ENCODE peak calls at places on chromosome 3, in ten cellular contexts. One of them, this sample, is unnamed.

GRCh38 chr3:144259267-144259666 is 287.6 kb downstream of the DIPK2A start:
- DNase-seq in pancreas: no peak
- DNase-seq in endodermal cell: no peak
- DNase-seq in colonic mucosa: no peak
- DNase-seq in SJSA1: no peak
- DNase-seq in psoas muscle: no peak
- DNase-seq in Peyer's patch: no peak
- DNase-seq in IMR-90: no peak
- DNase-seq in fibroblast of lung: peak; percentile 29
- DNase-seq in heart left ventricle: no peak
- DNase-seq in this sample: no peak

GRCh38 chr3:49341996-49342395 is 2.1 kb upstream of the USP4 start:
- DNase-seq in pancreas: no peak
- DNase-seq in endodermal cell: no peak
- DNase-seq in colonic mucosa: no peak
- DNase-seq in SJSA1: no peak
- DNase-seq in psoas muscle: peak; percentile 6
- DNase-seq in Peyer's patch: no peak
- DNase-seq in IMR-90: no peak
- DNase-seq in fibroblast of lung: no peak
- DNase-seq in heart left ventricle: no peak
- DNase-seq in this sample: no peak

GRCh38 chr3:86785381-86785780 is 205.6 kb downstream of the VGLL3 start:
- DNase-seq in pancreas: no peak
- DNase-seq in endodermal cell: no peak
- DNase-seq in colonic mucosa: no peak
- DNase-seq in SJSA1: no peak
- DNase-seq in psoas muscle: no peak
- DNase-seq in Peyer's patch: no peak
- DNase-seq in IMR-90: peak; percentile 72
- DNase-seq in fibroblast of lung: peak; percentile 48
- DNase-seq in heart left ventricle: no peak
- DNase-seq in this sample: no peak

GRCh38 chr3:4754180-4755086 is 224.8 kb upstream of the BHLHE40 start:
- DNase-seq in pancreas: no peak
- DNase-seq in endodermal cell: no peak
- DNase-seq in colonic mucosa: no peak
- DNase-seq in SJSA1: no peak
- DNase-seq in psoas muscle: no peak
- DNase-seq in Peyer's patch: no peak
- DNase-seq in IMR-90: no peak
- DNase-seq in fibroblast of lung: no peak
- DNase-seq in heart left ventricle: no peak
- DNase-seq in this sample: no peak

GRCh38 chr3:17894434-17895060 is 152.1 kb upstream of the TBC1D5 start:
- DNase-seq in pancreas: peak; percentile 43
- DNase-seq in endodermal cell: peak; percentile 90
- DNase-seq in colonic mucosa: peak; percentile 47
- DNase-seq in SJSA1: no peak
- DNase-seq in psoas muscle: no peak
- DNase-seq in Peyer's patch: peak; percentile 60
- DNase-seq in IMR-90: peak; percentile 45
- DNase-seq in fibroblast of lung: peak; percentile 64
- DNase-seq in heart left ventricle: no peak
- DNase-seq in this sample: no peak

GRCh38 chr3:102069211-102069662 is 219.9 kb downstream of the NFKBIZ start:
- DNase-seq in pancreas: no peak
- DNase-seq in endodermal cell: no peak
- DNase-seq in colonic mucosa: no peak
- DNase-seq in SJSA1: no peak
- DNase-seq in psoas muscle: no peak
- DNase-seq in Peyer's patch: no peak
- DNase-seq in IMR-90: peak; percentile 91
- DNase-seq in fibroblast of lung: peak; percentile 83
- DNase-seq in heart left ventricle: no peak
- DNase-seq in this sample: no peak

GRCh38 chr3:188916934-188917391 is 254.8 kb upstream of the TPRG1 start:
- DNase-seq in pancreas: no peak
- DNase-seq in endodermal cell: no peak
- DNase-seq in colonic mucosa: no peak
- DNase-seq in SJSA1: no peak
- DNase-seq in psoas muscle: no peak
- DNase-seq in Peyer's patch: no peak
- DNase-seq in IMR-90: no peak
- DNase-seq in fibroblast of lung: peak; percentile 20
- DNase-seq in heart left ventricle: no peak
- DNase-seq in this sample: no peak

GRCh38 chr3:67077656-67078055 is 79.5 kb downstream of the KBTBD8 start:
- DNase-seq in pancreas: no peak
- DNase-seq in endodermal cell: no peak
- DNase-seq in colonic mucosa: no peak
- DNase-seq in SJSA1: no peak
- DNase-seq in psoas muscle: no peak
- DNase-seq in Peyer's patch: no peak
- DNase-seq in IMR-90: peak; percentile 63
- DNase-seq in fibroblast of lung: peak; percentile 35
- DNase-seq in heart left ventricle: no peak
- DNase-seq in this sample: no peak

GRCh38 chr3:128320551-128321340 is 145.9 kb downstream of the DNAJB8 start:
- DNase-seq in pancreas: peak; percentile 10
- DNase-seq in endodermal cell: peak; percentile 33
- DNase-seq in colonic mucosa: no peak
- DNase-seq in SJSA1: peak; percentile 22
- DNase-seq in psoas muscle: no peak
- DNase-seq in Peyer's patch: no peak
- DNase-seq in IMR-90: no peak
- DNase-seq in fibroblast of lung: no peak
- DNase-seq in heart left ventricle: no peak
- DNase-seq in this sample: no peak

GRCh38 chr3:128324911-128325592 is 141.6 kb downstream of the DNAJB8 start:
- DNase-seq in pancreas: no peak
- DNase-seq in endodermal cell: peak; percentile 35
- DNase-seq in colonic mucosa: peak; percentile 18
- DNase-seq in SJSA1: peak; percentile 25
- DNase-seq in psoas muscle: no peak
- DNase-seq in Peyer's patch: peak; percentile 38
- DNase-seq in IMR-90: no peak
- DNase-seq in fibroblast of lung: no peak
- DNase-seq in heart left ventricle: no peak
- DNase-seq in this sample: no peak

GRCh38 chr3:128322030-128323022 is 144.4 kb downstream of the DNAJB8 start:
- DNase-seq in pancreas: peak; percentile 69
- DNase-seq in endodermal cell: peak; percentile 93
- DNase-seq in colonic mucosa: peak; percentile 53
- DNase-seq in SJSA1: peak; percentile 55
- DNase-seq in psoas muscle: peak; percentile 76
- DNase-seq in Peyer's patch: peak; percentile 52
- DNase-seq in IMR-90: peak; percentile 46
- DNase-seq in fibroblast of lung: peak; percentile 29
- DNase-seq in heart left ventricle: peak; percentile 45
- DNase-seq in this sample: no peak

GRCh38 chr3:128321418-128321817 is 145.3 kb downstream of the DNAJB8 start:
- DNase-seq in pancreas: no peak
- DNase-seq in endodermal cell: no peak
- DNase-seq in colonic mucosa: no peak
- DNase-seq in SJSA1: peak; percentile 30
- DNase-seq in psoas muscle: no peak
- DNase-seq in Peyer's patch: no peak
- DNase-seq in IMR-90: no peak
- DNase-seq in fibroblast of lung: no peak
- DNase-seq in heart left ventricle: no peak
- DNase-seq in this sample: no peak

DNA sequence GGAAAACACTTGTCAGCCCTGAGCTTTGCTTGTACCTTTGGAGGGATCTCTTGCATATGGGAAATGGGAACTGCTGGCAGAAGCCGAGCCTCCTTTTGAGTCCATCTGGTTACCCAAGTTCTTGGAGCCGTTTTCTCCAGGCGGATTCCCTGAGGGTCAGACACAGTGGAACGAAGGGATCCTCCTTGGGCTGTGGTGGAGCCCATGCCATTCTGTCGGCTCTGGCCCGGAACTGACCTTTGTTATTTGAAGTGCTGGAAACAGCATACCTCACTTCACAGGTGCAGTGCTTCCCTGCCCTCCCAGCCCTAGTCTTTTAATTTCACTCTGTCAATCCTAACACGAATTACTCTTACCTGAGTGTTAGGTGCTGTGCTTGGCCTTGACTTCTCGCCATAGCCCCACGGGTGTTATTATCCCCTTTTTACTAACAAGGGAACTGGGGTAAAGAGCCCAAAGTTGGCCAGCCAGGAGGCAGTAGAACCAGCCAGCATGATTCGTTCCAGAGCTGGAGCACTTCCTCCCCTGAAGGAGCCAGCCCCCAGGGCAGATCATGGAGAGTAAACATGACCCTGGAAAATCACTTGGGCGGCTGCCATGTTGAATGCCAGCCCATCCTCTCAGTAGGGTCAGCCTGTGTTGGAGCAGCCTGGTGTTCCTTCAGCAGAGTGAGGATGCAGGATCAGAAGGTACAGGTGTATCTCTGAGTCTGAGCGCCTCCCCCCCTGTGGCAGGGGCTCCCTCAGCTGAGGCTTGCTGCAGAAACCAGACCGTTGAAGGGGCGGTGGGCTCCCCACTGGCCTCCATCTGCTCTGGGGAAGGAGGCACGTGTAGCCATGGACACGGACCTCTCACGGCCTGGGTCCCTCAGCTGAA is 143.2 kb downstream of the DNAJB8 start:
- DNase-seq in pancreas: peak; percentile 83
- DNase-seq in endodermal cell: peak; percentile 32
- DNase-seq in colonic mucosa: peak; percentile 25
- DNase-seq in SJSA1: peak; percentile 24
- DNase-seq in psoas muscle: no peak
- DNase-seq in Peyer's patch: peak; percentile 45
- DNase-seq in IMR-90: no peak
- DNase-seq in fibroblast of lung: no peak
- DNase-seq in heart left ventricle: peak; percentile 34
- DNase-seq in this sample: no peak
- H3K4me3 ChIP-seq in pancreas: no peak overlapping the region
- H3K4me3 ChIP-seq in endodermal cell: no peak overlapping the region
- H3K4me3 ChIP-seq in colonic mucosa: no peak overlapping the region
- H3K4me3 ChIP-seq in SJSA1: no peak overlapping the region
- H3K4me3 ChIP-seq in psoas muscle: no peak overlapping the region
- H3K4me3 ChIP-seq in Peyer's patch: no peak overlapping the region
- H3K4me3 ChIP-seq in IMR-90: no peak overlapping the region
- H3K4me3 ChIP-seq in fibroblast of lung: no peak overlapping the region
- H3K4me3 ChIP-seq in heart left ventricle: no peak overlapping the region
- H3K4me3 ChIP-seq in this sample: no peak overlapping the region

GRCh38 chr3:94172695-94173310 is 109.9 kb downstream of the NSUN3 start:
- DNase-seq in pancreas: no peak
- DNase-seq in endodermal cell: no peak
- DNase-seq in colonic mucosa: no peak
- DNase-seq in SJSA1: no peak
- DNase-seq in psoas muscle: no peak
- DNase-seq in Peyer's patch: no peak
- DNase-seq in IMR-90: no peak
- DNase-seq in fibroblast of lung: no peak
- DNase-seq in heart left ventricle: no peak
- DNase-seq in this sample: no peak
- H3K4me1 ChIP-seq in pancreas: no peaks in the 10 kb centered on the region
- H3K4me1 ChIP-seq in endodermal cell: peaks cover 7% of the 10 kb centered on the region
- H3K4me1 ChIP-seq in colonic mucosa: no peaks in the 10 kb centered on the region
- H3K4me1 ChIP-seq in SJSA1: peaks cover 25% of the 10 kb centered on the region
- H3K4me1 ChIP-seq in psoas muscle: no peaks in the 10 kb centered on the region
- H3K4me1 ChIP-seq in Peyer's patch: no peaks in the 10 kb centered on the region
- H3K4me1 ChIP-seq in IMR-90: no peaks in the 10 kb centered on the region
- H3K4me1 ChIP-seq in fibroblast of lung: no peaks in the 10 kb centered on the region
- H3K4me1 ChIP-seq in heart left ventricle: no peaks in the 10 kb centered on the region
- H3K4me1 ChIP-seq in this sample: peaks cover 23% of the 10 kb centered on the region

GRCh38 chr3:181757694-181758306 is 46.1 kb downstream of the SOX2 start:
- DNase-seq in pancreas: no peak
- DNase-seq in endodermal cell: no peak
- DNase-seq in colonic mucosa: no peak
- DNase-seq in SJSA1: no peak
- DNase-seq in psoas muscle: no peak
- DNase-seq in Peyer's patch: no peak
- DNase-seq in IMR-90: no peak
- DNase-seq in fibroblast of lung: no peak
- DNase-seq in heart left ventricle: no peak
- DNase-seq in this sample: no peak

GRCh38 chr3:181755959-181756358 is 44.2 kb downstream of the SOX2 start:
- DNase-seq in pancreas: no peak
- DNase-seq in endodermal cell: no peak
- DNase-seq in colonic mucosa: no peak
- DNase-seq in SJSA1: no peak
- DNase-seq in psoas muscle: no peak
- DNase-seq in Peyer's patch: no peak
- DNase-seq in IMR-90: no peak
- DNase-seq in fibroblast of lung: no peak
- DNase-seq in heart left ventricle: no peak
- DNase-seq in this sample: no peak

GRCh38 chr3:181756645-181757044 is 44.9 kb downstream of the SOX2 start:
- DNase-seq in pancreas: no peak
- DNase-seq in endodermal cell: peak; percentile 89
- DNase-seq in colonic mucosa: no peak
- DNase-seq in SJSA1: no peak
- DNase-seq in psoas muscle: no peak
- DNase-seq in Peyer's patch: no peak
- DNase-seq in IMR-90: no peak
- DNase-seq in fibroblast of lung: peak; percentile 14
- DNase-seq in heart left ventricle: no peak
- DNase-seq in this sample: no peak

GRCh38 chr3:181752202-181752671 is 40.5 kb downstream of the SOX2 start:
- DNase-seq in pancreas: no peak
- DNase-seq in endodermal cell: no peak
- DNase-seq in colonic mucosa: no peak
- DNase-seq in SJSA1: no peak
- DNase-seq in psoas muscle: no peak
- DNase-seq in Peyer's patch: no peak
- DNase-seq in IMR-90: no peak
- DNase-seq in fibroblast of lung: peak; percentile 50
- DNase-seq in heart left ventricle: no peak
- DNase-seq in this sample: no peak
- H3K27me3 ChIP-seq in pancreas: no peaks in the 10 kb centered on the region
- H3K27me3 ChIP-seq in endodermal cell: no peaks in the 10 kb centered on the region
- H3K27me3 ChIP-seq in colonic mucosa: no peaks in the 10 kb centered on the region
- H3K27me3 ChIP-seq in SJSA1: no peaks in the 10 kb centered on the region
- H3K27me3 ChIP-seq in psoas muscle: no peaks in the 10 kb centered on the region
- H3K27me3 ChIP-seq in Peyer's patch: no peaks in the 10 kb centered on the region
- H3K27me3 ChIP-seq in IMR-90: no peaks in the 10 kb centered on the region
- H3K27me3 ChIP-seq in fibroblast of lung: no peaks in the 10 kb centered on the region
- H3K27me3 ChIP-seq in heart left ventricle: peaks cover 44% of the 10 kb centered on the region
- H3K27me3 ChIP-seq in this sample: no peaks in the 10 kb centered on the region

GRCh38 chr3:190120161-190121060 is at the start of gene P3H2:
- DNase-seq in pancreas: peak; percentile 77
- DNase-seq in endodermal cell: peak; percentile 93
- DNase-seq in colonic mucosa: peak; percentile 78
- DNase-seq in SJSA1: peak; percentile 86
- DNase-seq in psoas muscle: peak; percentile 82
- DNase-seq in Peyer's patch: peak; percentile 76
- DNase-seq in IMR-90: peak; percentile 93
- DNase-seq in fibroblast of lung: peak; percentile 94
- DNase-seq in heart left ventricle: peak; percentile 80
- DNase-seq in this sample: peak; percentile 74

GRCh38 chr3:190116551-190117067 is 4.1 kb downstream of the P3H2 start:
- DNase-seq in pancreas: no peak
- DNase-seq in endodermal cell: no peak
- DNase-seq in colonic mucosa: no peak
- DNase-seq in SJSA1: no peak
- DNase-seq in psoas muscle: no peak
- DNase-seq in Peyer's patch: no peak
- DNase-seq in IMR-90: peak; percentile 54
- DNase-seq in fibroblast of lung: peak; percentile 77
- DNase-seq in heart left ventricle: no peak
- DNase-seq in this sample: no peak

GRCh38 chr3:190119734-190120133 is 963 bp downstream of the P3H2 start:
- DNase-seq in pancreas: no peak
- DNase-seq in endodermal cell: no peak
- DNase-seq in colonic mucosa: no peak
- DNase-seq in SJSA1: no peak
- DNase-seq in psoas muscle: no peak
- DNase-seq in Peyer's patch: no peak
- DNase-seq in IMR-90: no peak
- DNase-seq in fibroblast of lung: no peak
- DNase-seq in heart left ventricle: no peak
- DNase-seq in this sample: no peak

GRCh38 chr3:190121061-190121765 is 516 bp upstream of the P3H2 start:
- DNase-seq in pancreas: no peak
- DNase-seq in endodermal cell: no peak
- DNase-seq in colonic mucosa: no peak
- DNase-seq in SJSA1: no peak
- DNase-seq in psoas muscle: no peak
- DNase-seq in Peyer's patch: no peak
- DNase-seq in IMR-90: no peak
- DNase-seq in fibroblast of lung: no peak
- DNase-seq in heart left ventricle: no peak
- DNase-seq in this sample: no peak

DNA sequence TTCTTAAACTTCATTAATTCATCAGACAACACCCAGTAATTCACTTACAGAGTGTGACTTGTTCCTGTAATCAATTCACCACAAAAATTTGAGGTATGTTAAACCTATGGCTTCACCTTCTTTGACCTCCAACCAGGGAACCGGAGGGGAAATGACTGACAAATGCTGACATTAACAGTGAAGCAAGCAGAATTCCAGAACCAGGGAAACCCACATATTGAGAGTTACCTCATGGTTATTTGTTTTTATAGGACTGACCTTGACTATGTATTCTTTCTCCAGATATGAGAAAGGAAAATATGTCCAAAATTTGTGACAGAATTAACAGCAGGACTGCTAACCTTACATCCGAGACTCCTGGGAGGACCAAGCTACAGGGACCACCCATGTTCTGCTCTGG is 2.7 kb downstream of the P3H2 start:
- DNase-seq in pancreas: no peak
- DNase-seq in endodermal cell: no peak
- DNase-seq in colonic mucosa: no peak
- DNase-seq in SJSA1: peak; percentile 44
- DNase-seq in psoas muscle: no peak
- DNase-seq in Peyer's patch: no peak
- DNase-seq in IMR-90: peak; percentile 47
- DNase-seq in fibroblast of lung: peak; percentile 74
- DNase-seq in heart left ventricle: no peak
- DNase-seq in this sample: no peak
- H3K4me3 ChIP-seq in pancreas: no peak overlapping the region
- H3K4me3 ChIP-seq in endodermal cell: peak overlapping the region; percentile 89
- H3K4me3 ChIP-seq in colonic mucosa: no peak overlapping the region
- H3K4me3 ChIP-seq in SJSA1: peak overlapping the region; percentile 94
- H3K4me3 ChIP-seq in psoas muscle: no peak overlapping the region
- H3K4me3 ChIP-seq in Peyer's patch: no peak overlapping the region
- H3K4me3 ChIP-seq in IMR-90: peak overlapping the region; percentile 50
- H3K4me3 ChIP-seq in fibroblast of lung: no peak overlapping the region
- H3K4me3 ChIP-seq in heart left ventricle: no peak overlapping the region
- H3K4me3 ChIP-seq in this sample: no peak overlapping the region